ENCODE peak calls at places on chromosome 22, in ten cellular contexts. R, O, Y, Q, U, A, H, J, T and F are unnamed samples.

GRCh38 chr22:21710156-21710555 is 25.4 kb downstream of the YPEL1 start:
- DNase-seq in R (peak; percentile 69), O (no peak), Y (no peak), Q (no peak), U (no peak), A (no peak), H (peak; percentile 3), J (peak; percentile 12), T (no peak), F (no peak)

GRCh38 chr22:36144886-36145541 is 15.5 kb downstream of the APOL3 start:
- DNase-seq in R (peak; percentile 80), O (peak; percentile 7), Y (no peak), Q (peak; percentile 62), U (peak; percentile 45), A (peak; percentile 45), H (peak; percentile 66), J (peak; percentile 88), T (peak; percentile 76), F (no peak)

GRCh38 chr22:45006873-45007246 is 2.9 kb downstream of the PHF21B start:
- DNase-seq in R (no peak), O (no peak), Y (no peak), Q (no peak), U (peak; percentile 33), A (no peak), H (no peak), J (no peak), T (no peak), F (no peak)

GRCh38 chr22:20390394-20390907 is 3.5 kb upstream of the ZNF74 start:
- DNase-seq in R (no peak), O (no peak), Y (no peak), Q (no peak), U (no peak), A (no peak), H (no peak), J (no peak), T (no peak), F (no peak)

GRCh38 chr22:50703726-50704509 is 31.3 kb downstream of the SHANK3 start:
- DNase-seq in R (no peak), O (no peak), Y (no peak), Q (no peak), U (no peak), A (no peak), H (no peak), J (no peak), T (no peak), F (no peak)

GRCh38 chr22:31377609-31378008 is 21.8 kb upstream of the DRG1 start:
- DNase-seq in R (no peak), O (no peak), Y (no peak), Q (no peak), U (no peak), A (no peak), H (no peak), J (no peak), T (no peak), F (no peak)

GRCh38 chr22:33652596-33652995 is 267.7 kb downstream of the LARGE1 start:
- DNase-seq in R (peak; percentile 15), O (no peak), Y (no peak), Q (peak; percentile 12), U (no peak), A (no peak), H (no peak), J (no peak), T (peak; percentile 11), F (no peak)

GRCh38 chr22:40212126-40212525 is 34.4 kb downstream of the TNRC6B start:
- DNase-seq in R (peak; percentile 7), O (no peak), Y (no peak), Q (no peak), U (no peak), A (no peak), H (no peak), J (peak; percentile 22), T (no peak), F (no peak)

GRCh38 chr22:43345761-43346261 is 2.6 kb upstream of the SCUBE1 start:
- DNase-seq in R (peak; percentile 15), O (no peak), Y (no peak), Q (peak; percentile 12), U (no peak), A (no peak), H (no peak), J (no peak), T (peak; percentile 71), F (no peak)

GRCh38 chr22:35380537-35381423 is at the start of gene HMOX1:
- DNase-seq in R (peak; percentile 98), O (peak; percentile 57), Y (no peak), Q (peak; percentile 82), U (peak; percentile 76), A (peak; percentile 65), H (peak; percentile 79), J (peak; percentile 91), T (peak; percentile 86), F (no peak)

GRCh38 chr22:27024982-27025381 is 367.6 kb downstream of the MIAT start:
- DNase-seq in R (no peak), O (no peak), Y (no peak), Q (no peak), U (no peak), A (no peak), H (no peak), J (no peak), T (no peak), F (no peak)

GRCh38 chr22:43857367-43857766 is 4.9 kb downstream of the SULT4A1 start:
- DNase-seq in R (no peak), O (no peak), Y (no peak), Q (no peak), U (no peak), A (no peak), H (no peak), J (no peak), T (no peak), F (no peak)

GRCh38 chr22:32548039-32548438 is 73.4 kb downstream of the FBXO7 start:
- DNase-seq in R (no peak), O (no peak), Y (no peak), Q (no peak), U (no peak), A (no peak), H (no peak), J (no peak), T (no peak), F (no peak)

GRCh38 chr22:43861529-43861928 is 784 bp downstream of the SULT4A1 start:
- DNase-seq in R (peak; percentile 23), O (no peak), Y (no peak), Q (no peak), U (peak; percentile 4), A (no peak), H (no peak), J (peak; percentile 3), T (no peak), F (no peak)